ENCODE peak calls at places on chromosomes 11 and 22, in eight cellular contexts. Q, P, W, R, Z, D, F and L are unnamed samples.

GRCh38 chr22:28351585-28351984 is 328.1 kb downstream of the TTC28 start:
- DNase-seq in Q (no peak), P (no peak), W (no peak), R (no peak), Z (no peak), D (no peak), F (no peak), L (no peak)

GRCh38 chr11:11701070-11701469 is 79.3 kb upstream of the GALNT18 start:
- DNase-seq in Q (no peak), P (no peak), W (no peak), R (no peak), Z (no peak), D (no peak), F (no peak), L (no peak)

GRCh38 chr22:23495614-23496444 is 84.3 kb downstream of the IGLL1 start:
- DNase-seq in Q (no peak), P (peak), W (peak), R (no peak), Z (no peak), D (no peak), F (no peak), L (no peak)

GRCh38 chr11:111944139-111944538 is 7.0 kb downstream of the DIXDC1 start:
- DNase-seq in Q (no peak), P (peak), W (no peak), R (no peak), Z (no peak), D (no peak), F (no peak), L (no peak)

GRCh38 chr11:69636512-69636866 is 4.5 kb upstream of the CCND1 start:
- DNase-seq in Q (no peak), P (no peak), W (peak), R (peak), Z (peak), D (no peak), F (peak), L (no peak)

GRCh38 chr22:22042009-22042408 is 59.4 kb upstream of the TOP3B start:
- DNase-seq in Q (no peak), P (no peak), W (no peak), R (no peak), Z (no peak), D (no peak), F (no peak), L (no peak)

GRCh38 chr11:38089728-38090127 is 1491.7 kb upstream of the RAG2 start:
- DNase-seq in Q (no peak), P (no peak), W (no peak), R (peak), Z (no peak), D (no peak), F (no peak), L (no peak)

GRCh38 chr22:20574920-20575353 is 67.5 kb downstream of the MED15 start:
- DNase-seq in Q (peak), P (no peak), W (no peak), R (no peak), Z (no peak), D (no peak), F (peak), L (no peak)

GRCh38 chr11:128411812-128412211 is 175.5 kb downstream of the ETS1 start:
- DNase-seq in Q (no peak), P (no peak), W (no peak), R (no peak), Z (no peak), D (no peak), F (no peak), L (no peak)

GRCh38 chr11:76654980-76655379 is 15.6 kb downstream of the LRRC32 start:
- DNase-seq in Q (no peak), P (no peak), W (no peak), R (no peak), Z (no peak), D (no peak), F (no peak), L (no peak)

GRCh38 chr22:17777005-17777716 is 2.9 kb upstream of the BID start:
- DNase-seq in Q (peak), P (peak), W (peak), R (no peak), Z (peak), D (no peak), F (no peak), L (no peak)

GRCh38 chr11:113131036-113131775 is 170.0 kb downstream of the NCAM1 start:
- DNase-seq in Q (no peak), P (no peak), W (no peak), R (no peak), Z (no peak), D (no peak), F (no peak), L (no peak)

GRCh38 chr22:39129081-39129480 is 23.4 kb downstream of the CBX7 start:
- DNase-seq in Q (no peak), P (no peak), W (no peak), R (no peak), Z (no peak), D (no peak), F (no peak), L (no peak)

GRCh38 chr11:10623797-10624761 is 55.6 kb upstream of the LYVE1 start:
- DNase-seq in Q (peak), P (peak), W (no peak), R (peak), Z (peak), D (no peak), F (no peak), L (no peak)

GRCh38 chr11:72584293-72584921 is 89.8 kb downstream of the PDE2A start:
- DNase-seq in Q (peak), P (no peak), W (peak), R (no peak), Z (peak), D (peak), F (peak), L (no peak)

GRCh38 chr11:57453543-57454177 is 6.7 kb upstream of the RTN4RL2 start:
- DNase-seq in Q (no peak), P (no peak), W (no peak), R (no peak), Z (peak), D (no peak), F (no peak), L (no peak)

GRCh38 chr22:33909075-33909458 is 11.2 kb downstream of the LARGE1 start:
- DNase-seq in Q (no peak), P (no peak), W (peak), R (no peak), Z (no peak), D (no peak), F (no peak), L (no peak)

GRCh38 chr11:12242926-12243325 is 132.5 kb downstream of the MICAL2 start:
- DNase-seq in Q (no peak), P (peak), W (no peak), R (no peak), Z (no peak), D (no peak), F (no peak), L (no peak)

GRCh38 chr11:114812698-114813097 is 134.4 kb downstream of the NXPE2 start:
- DNase-seq in Q (no peak), P (no peak), W (no peak), R (no peak), Z (no peak), D (no peak), F (no peak), L (no peak)

GRCh38 chr11:15170170-15170569 is 55.4 kb downstream of the INSC start:
- DNase-seq in Q (no peak), P (no peak), W (no peak), R (no peak), Z (no peak), D (no peak), F (no peak), L (no peak)

GRCh38 chr11:66617148-66617814 is 851 bp downstream of the RBM14 start:
- DNase-seq in Q (no peak), P (no peak), W (peak), R (no peak), Z (peak), D (peak), F (peak), L (no peak)

GRCh38 chr11:111093061-111093460 is 152.5 kb upstream of the POU2AF2 start:
- DNase-seq in Q (no peak), P (no peak), W (no peak), R (no peak), Z (no peak), D (no peak), F (no peak), L (no peak)

GRCh38 chr11:93532285-93532789 is 10.9 kb downstream of the SMCO4 start:
- DNase-seq in Q (no peak), P (no peak), W (no peak), R (no peak), Z (no peak), D (no peak), F (no peak), L (no peak)

GRCh38 chr22:46852771-46853170 is 90.3 kb downstream of the TBC1D22A start:
- DNase-seq in Q (peak), P (no peak), W (no peak), R (no peak), Z (no peak), D (no peak), F (no peak), L (no peak)

GRCh38 chr11:95541715-95542114 is 247.9 kb downstream of the FAM76B start:
- DNase-seq in Q (no peak), P (no peak), W (no peak), R (no peak), Z (no peak), D (no peak), F (no peak), L (no peak)

GRCh38 chr22:24335529-24335928 is 64.9 kb downstream of the SPECC1L start:
- DNase-seq in Q (no peak), P (peak), W (no peak), R (no peak), Z (no peak), D (no peak), F (no peak), L (no peak)

GRCh38 chr11:96156379-96156722 is 186.6 kb downstream of the MAML2 start:
- DNase-seq in Q (no peak), P (no peak), W (no peak), R (no peak), Z (no peak), D (no peak), F (no peak), L (no peak)

DNA sequence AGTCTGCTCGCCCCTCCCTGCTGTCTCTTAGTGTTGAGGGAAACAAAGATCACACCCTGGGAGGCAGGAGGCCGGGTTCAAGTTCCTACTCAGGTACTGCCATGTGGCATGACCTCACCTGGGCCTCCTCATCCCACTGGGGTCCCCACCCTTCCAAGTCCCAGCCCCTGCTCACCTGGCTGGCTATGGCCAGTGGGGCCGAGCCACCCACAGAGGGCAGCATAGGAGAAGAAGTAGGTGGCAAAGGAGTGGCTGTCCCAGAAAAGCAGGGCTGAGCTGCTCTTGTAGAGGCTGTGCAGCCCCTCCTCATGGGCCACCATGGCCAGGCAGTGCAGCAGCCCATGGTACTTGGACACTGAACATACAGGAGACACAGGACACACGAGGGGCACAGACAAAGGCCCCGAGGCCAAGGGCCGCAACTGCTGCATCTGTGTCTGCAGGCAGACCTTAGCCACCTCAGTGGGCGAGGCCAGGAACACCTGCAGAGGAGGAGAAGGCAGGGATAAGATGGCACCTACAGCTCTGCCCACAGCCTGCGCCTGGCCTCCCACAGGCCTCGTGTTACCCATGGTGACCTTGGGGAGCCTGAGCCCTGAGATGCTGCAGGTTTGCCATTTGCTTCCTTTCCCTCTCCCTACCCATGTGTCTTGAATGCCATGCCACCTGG is 50.6 kb upstream of the MPEG1 start:
- DNase-seq in Q (no peak), P (peak), W (no peak), R (peak), Z (peak), D (no peak), F (no peak), L (no peak)
- TF ChIP-seq CTCF in Q (no peak), P (peak), W (no peak), R (peak), Z (peak), D (no peak), F (no peak), L (no peak)

GRCh38 chr22:36123673-36124630 is 36.6 kb downstream of the APOL3 start:
- DNase-seq in Q (peak), P (peak), W (peak), R (peak), Z (peak), D (peak), F (peak), L (peak)
- TF ChIP-seq CTCF in Q (peak), P (peak), W (peak), R (peak), Z (peak), D (no peak), F (peak), L (peak)

DNA sequence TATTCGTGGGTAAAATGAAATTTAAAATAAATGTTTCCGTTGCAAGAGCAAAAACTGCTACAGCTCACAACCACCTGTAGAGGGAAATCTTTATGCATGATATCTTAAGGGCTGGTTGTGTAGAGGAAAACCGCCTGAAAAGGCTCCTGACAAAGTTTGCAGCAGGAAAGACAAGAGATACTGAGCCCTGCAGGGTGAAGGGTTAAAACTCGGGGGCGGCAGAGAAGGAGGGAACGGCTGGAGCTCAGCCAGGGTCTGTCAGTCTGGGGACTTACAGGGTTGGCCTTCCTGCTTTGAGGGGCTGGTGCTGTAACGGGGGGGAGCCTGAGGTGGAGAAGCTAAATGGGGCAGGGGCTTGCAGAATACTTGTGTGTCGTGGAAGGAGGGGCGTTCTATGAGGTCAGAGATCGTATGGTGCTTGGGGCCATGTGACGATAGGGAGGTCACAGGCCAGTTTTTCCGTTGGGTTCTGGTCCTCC is 122.9 kb upstream of the HSD17B12 start:
- DNase-seq in Q (no peak), P (no peak), W (no peak), R (no peak), Z (no peak), D (no peak), F (no peak), L (no peak)
- TF ChIP-seq CTCF in Q (no peak), P (no peak), W (peak), R (no peak), Z (no peak), D (no peak), F (peak), L (no peak)

GRCh38 chr11:44949160-44950035 is 1.3 kb downstream of the TP53I11 start:
- DNase-seq in Q (peak), P (peak), W (peak), R (no peak), Z (no peak), D (no peak), F (no peak), L (no peak)
- TF ChIP-seq CTCF in Q (peak), P (peak), W (peak), R (peak), Z (peak), D (no peak), F (peak), L (no peak)

DNA sequence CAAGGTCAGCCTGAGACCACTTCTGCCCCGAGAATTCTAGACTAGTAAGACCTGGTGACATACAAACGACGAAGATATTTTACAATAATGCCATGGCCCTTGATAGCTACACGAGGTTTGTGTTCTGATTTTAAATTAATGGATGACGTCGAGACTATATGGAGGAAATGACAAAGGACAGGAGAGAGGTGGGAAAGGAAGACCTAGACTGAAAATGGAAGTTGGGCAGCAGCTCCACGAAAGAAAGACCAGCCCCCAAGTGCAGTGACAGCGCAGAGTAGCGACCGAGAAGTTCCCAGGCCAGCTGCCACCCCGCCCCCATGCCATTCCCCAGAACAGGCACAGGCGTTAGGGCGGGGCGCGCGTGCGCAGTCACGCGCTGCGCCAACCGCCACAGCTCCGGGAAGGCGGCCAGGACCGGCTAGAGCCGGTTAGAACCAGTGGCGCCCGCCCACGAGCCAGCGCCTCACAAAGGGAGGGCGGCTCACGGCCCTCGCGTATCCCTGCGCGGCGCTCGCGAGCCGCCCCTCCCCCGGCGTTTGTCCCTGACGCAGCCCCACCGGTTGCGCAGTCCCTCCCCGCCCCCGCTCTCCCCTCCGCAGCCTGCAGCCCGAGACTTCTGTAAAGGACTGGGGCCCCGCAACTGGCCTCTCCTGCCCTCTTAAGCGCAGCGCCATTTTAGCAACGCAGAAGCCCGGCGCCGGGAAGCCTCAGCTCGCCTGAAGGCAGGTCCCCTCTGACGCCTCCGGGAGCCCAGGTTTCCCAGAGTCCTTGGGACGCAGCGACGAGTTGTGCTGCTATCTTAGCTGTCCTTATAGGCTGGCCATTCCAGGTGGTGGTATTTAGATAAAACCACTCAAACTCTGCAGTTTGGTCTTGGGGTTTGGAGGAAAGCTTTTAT is 1.5 kb upstream of the MALAT1 start:
- DNase-seq in Q (peak), P (peak), W (peak), R (peak), Z (peak), D (peak), F (peak), L (peak)
- TF ChIP-seq CTCF in Q (no peak), P (no peak), W (no peak), R (no peak), Z (no peak), D (no peak), F (no peak), L (no peak)

GRCh38 chr11:34366522-34366921 is 8.7 kb upstream of the ABTB2 start:
- DNase-seq in Q (no peak), P (peak), W (no peak), R (peak), Z (peak), D (no peak), F (no peak), L (no peak)
- TF ChIP-seq CTCF in Q (no peak), P (no peak), W (peak), R (peak), Z (peak), D (no peak), F (peak), L (no peak)

DNA sequence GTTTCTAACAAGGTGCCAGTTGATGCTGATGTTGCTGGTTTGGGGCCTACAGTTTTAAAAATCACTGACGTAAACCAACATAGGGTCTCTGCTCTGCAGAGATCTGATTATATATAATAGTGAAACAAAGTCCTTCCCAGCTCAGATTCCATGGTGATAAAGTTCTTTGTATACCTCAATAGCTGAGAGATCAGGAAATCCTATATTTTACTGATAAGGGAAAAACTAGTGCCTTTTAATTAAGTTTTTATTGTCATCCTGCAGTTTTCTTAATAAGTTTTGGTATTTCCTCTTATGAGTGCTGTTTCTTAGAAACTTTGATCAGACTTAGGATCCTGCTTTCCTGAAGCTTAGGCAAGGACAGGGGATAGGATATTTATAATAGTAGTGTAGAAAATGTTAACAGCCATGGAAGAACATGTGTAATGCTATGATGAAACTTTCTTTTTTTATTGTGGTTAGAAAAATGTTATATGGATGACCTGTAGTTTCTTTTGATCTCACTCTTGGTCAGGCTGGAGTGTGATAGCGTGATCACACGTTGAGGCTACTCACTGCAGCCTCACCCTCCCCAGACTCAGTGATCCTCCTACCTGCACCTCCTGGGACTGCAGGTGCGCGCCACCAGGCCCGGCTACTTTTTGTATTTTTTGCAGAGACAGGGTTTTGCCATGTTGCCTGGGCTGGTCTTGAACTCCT is 14.1 kb downstream of the CAPRIN1 start:
- DNase-seq in Q (no peak), P (no peak), W (no peak), R (no peak), Z (no peak), D (no peak), F (no peak), L (no peak)
- TF ChIP-seq CTCF in Q (peak), P (no peak), W (peak), R (no peak), Z (no peak), D (no peak), F (peak), L (no peak)